ENCODE peak calls at places on chromosomes 11 and 22, in nine cellular contexts. I, H, Q, O, Z, D, R, B and L are unnamed samples.
A peak's percentile ranks its signal among the peaks of the same experiment; 100 is the strongest.

GRCh38 chr11:115548878-115549528 is 44.8 kb upstream of the CADM1 start:
- DNase-seq in I (no peak), H (peak; percentile 92), Q (no peak), O (no peak), Z (peak; percentile 30), D (no peak), R (no peak), B (no peak), L (no peak)

GRCh38 chr22:27135582-27135981 is 478.2 kb downstream of the MIAT start:
- DNase-seq in I (no peak), H (no peak), Q (peak; percentile 47), O (no peak), Z (no peak), D (no peak), R (no peak), B (no peak), L (no peak)

GRCh38 chr11:97754976-97755375 is 1265.8 kb upstream of the CNTN5 start:
- DNase-seq in I (no peak), H (no peak), Q (no peak), O (no peak), Z (no peak), D (no peak), R (no peak), B (no peak), L (no peak)

GRCh38 chr11:104001474-104001873 is 35.0 kb upstream of the DDI1 start:
- DNase-seq in I (no peak), H (no peak), Q (no peak), O (no peak), Z (no peak), D (no peak), R (no peak), B (no peak), L (no peak)

GRCh38 chr11:68002575-68002942 is 1.3 kb downstream of the UNC93B1 start:
- DNase-seq in I (no peak), H (no peak), Q (no peak), O (peak; percentile 65), Z (no peak), D (no peak), R (no peak), B (no peak), L (no peak)

GRCh38 chr11:109197656-109198055 is 224.3 kb upstream of the C11orf87 start:
- DNase-seq in I (no peak), H (no peak), Q (no peak), O (no peak), Z (no peak), D (no peak), R (no peak), B (no peak), L (no peak)

GRCh38 chr11:44539971-44540370 is 25.5 kb upstream of the CD82 start:
- DNase-seq in I (no peak), H (no peak), Q (no peak), O (no peak), Z (no peak), D (no peak), R (no peak), B (no peak), L (no peak)

GRCh38 chr22:48592488-48592887 is 1235.2 kb downstream of the BRD1 start:
- DNase-seq in I (no peak), H (no peak), Q (no peak), O (no peak), Z (no peak), D (no peak), R (no peak), B (no peak), L (no peak)

GRCh38 chr11:68878022-68878421 is 25.6 kb downstream of the MRPL21 start:
- DNase-seq in I (no peak), H (no peak), Q (no peak), O (no peak), Z (no peak), D (no peak), R (no peak), B (no peak), L (no peak)

GRCh38 chr11:78690588-78690987 is 115.9 kb upstream of the NARS2 start:
- DNase-seq in I (no peak), H (no peak), Q (no peak), O (no peak), Z (no peak), D (no peak), R (no peak), B (no peak), L (no peak)

GRCh38 chr22:46843691-46844297 is 81.3 kb downstream of the TBC1D22A start:
- DNase-seq in I (no peak), H (no peak), Q (no peak), O (no peak), Z (no peak), D (no peak), R (no peak), B (no peak), L (peak; percentile 16)

GRCh38 chr11:94973099-94973968 is at the start of the genes CWC15 and KDM4D:
- DNase-seq in I (peak; percentile 94), H (peak; percentile 94), Q (peak; percentile 76), O (peak; percentile 96), Z (peak; percentile 96), D (peak; percentile 94), R (peak; percentile 84), B (peak; percentile 94), L (peak; percentile 88)

GRCh38 chr11:3609416-3610265 is 32.2 kb downstream of the ART5 start:
- DNase-seq in I (peak; percentile 36), H (peak; percentile 44), Q (no peak), O (no peak), Z (peak; percentile 43), D (no peak), R (peak; percentile 35), B (no peak), L (no peak)

GRCh38 chr11:19918302-19919049 is 205.8 kb downstream of the NAV2 start:
- DNase-seq in I (no peak), H (no peak), Q (no peak), O (no peak), Z (no peak), D (no peak), R (no peak), B (no peak), L (no peak)

GRCh38 chr11:34537636-34538035 is 24.0 kb upstream of the ELF5 start:
- DNase-seq in I (no peak), H (no peak), Q (no peak), O (no peak), Z (no peak), D (no peak), R (no peak), B (no peak), L (no peak)

GRCh38 chr22:44549021-44549420 is 51.0 kb upstream of the RTL6 start:
- DNase-seq in I (no peak), H (no peak), Q (no peak), O (no peak), Z (no peak), D (no peak), R (no peak), B (no peak), L (no peak)

GRCh38 chr11:9643751-9644150 is 20.1 kb upstream of the SWAP70 start:
- DNase-seq in I (no peak), H (no peak), Q (no peak), O (no peak), Z (no peak), D (no peak), R (no peak), B (no peak), L (no peak)

GRCh38 chr11:9639099-9639498 is 24.8 kb upstream of the SWAP70 start:
- DNase-seq in I (no peak), H (no peak), Q (no peak), O (peak; percentile 53), Z (peak; percentile 34), D (no peak), R (no peak), B (peak; percentile 67), L (no peak)

GRCh38 chr11:9646324-9646723 is 17.6 kb upstream of the SWAP70 start:
- DNase-seq in I (no peak), H (no peak), Q (no peak), O (no peak), Z (no peak), D (no peak), R (no peak), B (no peak), L (no peak)

GRCh38 chr11:9639985-9640384 is 23.9 kb upstream of the SWAP70 start:
- DNase-seq in I (no peak), H (no peak), Q (no peak), O (no peak), Z (no peak), D (no peak), R (no peak), B (no peak), L (no peak)

GRCh38 chr11:9642894-9643293 is 21.0 kb upstream of the SWAP70 start:
- DNase-seq in I (no peak), H (no peak), Q (no peak), O (no peak), Z (no peak), D (no peak), R (no peak), B (peak; percentile 25), L (no peak)
- H3K27ac ChIP-seq in I (no peak overlapping the region), H (no peak overlapping the region), Q (no peak overlapping the region), O (no peak overlapping the region), Z (no peak overlapping the region), D (no peak overlapping the region), R (no peak overlapping the region), B (no peak overlapping the region), L (no peak overlapping the region)

GRCh38 chr11:114185436-114185835 is 110.8 kb upstream of the NNMT start:
- DNase-seq in I (no peak), H (no peak), Q (no peak), O (no peak), Z (no peak), D (no peak), R (no peak), B (no peak), L (no peak)
- H3K27ac ChIP-seq in I (peak overlapping the region; percentile 99), H (no peak overlapping the region), Q (no peak overlapping the region), O (peak overlapping the region; percentile 5), Z (no peak overlapping the region), D (no peak overlapping the region), R (no peak overlapping the region), B (no peak overlapping the region), L (no peak overlapping the region)

DNA sequence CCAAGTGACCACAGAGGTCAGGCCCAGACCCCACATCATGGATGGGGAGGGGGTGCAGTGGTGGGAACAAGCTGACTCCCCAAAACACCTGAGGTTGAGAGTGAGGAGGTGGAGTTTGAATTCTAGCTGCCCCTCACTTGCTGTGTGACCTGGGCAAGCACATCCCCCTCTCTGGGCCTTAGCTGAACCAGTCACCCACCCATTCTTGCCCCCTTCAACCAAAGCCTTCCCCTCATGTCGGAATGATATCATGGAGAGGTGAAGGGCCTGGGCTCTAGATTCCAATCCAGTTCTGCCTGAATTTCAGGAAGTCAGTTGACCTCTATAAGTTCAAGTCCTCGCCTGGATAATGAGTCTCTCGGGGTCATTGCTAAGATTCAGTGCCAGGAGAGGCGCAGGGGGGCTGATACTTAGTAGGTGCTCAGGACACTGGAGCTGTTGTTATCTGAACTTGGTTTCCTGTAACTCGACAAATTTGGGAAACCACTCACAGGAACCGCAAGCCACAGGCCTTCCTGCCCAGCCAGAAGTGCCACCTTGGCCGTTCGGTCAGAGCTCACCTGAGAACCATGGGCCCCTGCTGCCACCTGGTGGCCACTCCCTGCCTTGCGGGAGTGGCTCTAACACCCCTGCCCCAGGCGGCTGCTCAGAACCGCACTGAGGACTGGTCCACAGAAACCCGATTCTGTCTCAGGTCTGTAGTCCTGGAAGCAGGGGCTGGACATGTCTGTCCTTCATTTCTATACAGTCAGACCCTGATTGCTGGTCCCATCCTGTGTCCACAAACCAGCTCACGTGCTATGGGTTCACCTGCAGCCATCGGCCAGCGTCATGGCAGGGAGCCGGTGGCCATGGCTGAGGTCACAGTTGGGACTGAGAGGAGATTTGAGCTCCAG is 6.9 kb downstream of the CDC42EP1 start:
- DNase-seq in I (peak; percentile 90), H (peak; percentile 89), Q (peak; percentile 58), O (peak; percentile 92), Z (peak; percentile 96), D (peak; percentile 69), R (peak; percentile 84), B (peak; percentile 86), L (peak; percentile 36)
- H3K27ac ChIP-seq in I (peak overlapping the region; percentile 42), H (no peak overlapping the region), Q (no peak overlapping the region), O (peak overlapping the region; percentile 77), Z (peak overlapping the region; percentile 51), D (peak overlapping the region; percentile 98), R (peak overlapping the region; percentile 72), B (no peak overlapping the region), L (peak overlapping the region; percentile 89)

GRCh38 chr11:125343732-125344131 is 152.3 kb downstream of the FEZ1 start:
- DNase-seq in I (no peak), H (no peak), Q (no peak), O (peak; percentile 30), Z (no peak), D (no peak), R (no peak), B (no peak), L (no peak)
- H3K27ac ChIP-seq in I (peak overlapping the region; percentile 62), H (no peak overlapping the region), Q (no peak overlapping the region), O (no peak overlapping the region), Z (no peak overlapping the region), D (no peak overlapping the region), R (no peak overlapping the region), B (no peak overlapping the region), L (peak overlapping the region; percentile 24)